ENCODE peak calls at places on chromosomes 6 and 20, in ten cellular contexts. H, K, I, F, R, Y, O, U, V and W are unnamed samples.
A peak's percentile ranks its signal among the peaks of the same experiment; 100 is the strongest.

GRCh38 chr20:62675156-62675871 is 33.0 kb downstream of the SLCO4A1 start:
- DNase-seq in H (no peak), K (no peak), I (no peak), F (no peak), R (no peak), Y (no peak), O (no peak), U (no peak), V (peak; percentile 41), W (no peak)

GRCh38 chr6:158211273-158212055 is 43.3 kb downstream of the GTF2H5 start:
- DNase-seq in H (no peak), K (no peak), I (peak; percentile 39), F (no peak), R (no peak), Y (no peak), O (no peak), U (no peak), V (no peak), W (peak; percentile 9)

GRCh38 chr20:14996883-14997672 is 659.7 kb upstream of the FLRT3 start:
- DNase-seq in H (no peak), K (no peak), I (no peak), F (no peak), R (no peak), Y (peak; percentile 2), O (no peak), U (no peak), V (peak; percentile 79), W (no peak)

GRCh38 chr6:21500314-21500713 is 93.2 kb upstream of the SOX4 start:
- DNase-seq in H (no peak), K (no peak), I (no peak), F (no peak), R (no peak), Y (no peak), O (no peak), U (no peak), V (no peak), W (peak; percentile 53)

GRCh38 chr20:48098866-48099265 is 313.6 kb upstream of the SULF2 start:
- DNase-seq in H (no peak), K (no peak), I (peak; percentile 50), F (no peak), R (peak; percentile 9), Y (no peak), O (no peak), U (no peak), V (no peak), W (peak; percentile 4)

GRCh38 chr6:125953502-125953875 is 3.1 kb upstream of the HINT3 start:
- DNase-seq in H (no peak), K (no peak), I (no peak), F (peak; percentile 76), R (no peak), Y (no peak), O (no peak), U (no peak), V (peak; percentile 31), W (no peak)

GRCh38 chr20:49483018-49483705 is 694 bp upstream of the KCNB1 start:
- DNase-seq in H (no peak), K (no peak), I (no peak), F (peak; percentile 60), R (no peak), Y (no peak), O (no peak), U (no peak), V (no peak), W (no peak)

GRCh38 chr20:62742550-62742949 is 33.9 kb downstream of the NTSR1 start:
- DNase-seq in H (no peak), K (no peak), I (no peak), F (no peak), R (no peak), Y (no peak), O (no peak), U (no peak), V (no peak), W (no peak)

GRCh38 chr6:97150932-97151331 is 132.1 kb downstream of the MMS22L start:
- DNase-seq in H (no peak), K (no peak), I (no peak), F (no peak), R (no peak), Y (no peak), O (no peak), U (no peak), V (no peak), W (no peak)

GRCh38 chr6:17836298-17836697 is 129.6 kb upstream of the NUP153 start:
- DNase-seq in H (no peak), K (no peak), I (no peak), F (no peak), R (no peak), Y (no peak), O (no peak), U (no peak), V (peak; percentile 5), W (no peak)

GRCh38 chr20:43824699-43825402 is 89.8 kb upstream of the TOX2 start:
- DNase-seq in H (peak; percentile 16), K (no peak), I (peak; percentile 64), F (peak; percentile 75), R (no peak), Y (no peak), O (no peak), U (peak; percentile 44), V (peak; percentile 44), W (peak; percentile 55)

GRCh38 chr6:116087437-116088027 is 13.1 kb upstream of the NT5DC1 start:
- DNase-seq in H (no peak), K (no peak), I (peak; percentile 29), F (no peak), R (no peak), Y (no peak), O (no peak), U (no peak), V (peak; percentile 61), W (peak; percentile 46)

GRCh38 chr20:40666336-40666735 is 22.7 kb downstream of the MAFB start:
- DNase-seq in H (no peak), K (no peak), I (no peak), F (no peak), R (no peak), Y (no peak), O (no peak), U (no peak), V (no peak), W (no peak)

GRCh38 chr20:38034108-38034649 is 633 bp downstream of the RPRD1B start:
- DNase-seq in H (no peak), K (no peak), I (no peak), F (no peak), R (no peak), Y (no peak), O (no peak), U (no peak), V (no peak), W (no peak)

GRCh38 chr6:100892693-100893092 is 11.6 kb upstream of the ASCC3 start:
- DNase-seq in H (no peak), K (no peak), I (no peak), F (peak; percentile 59), R (no peak), Y (no peak), O (no peak), U (no peak), V (no peak), W (no peak)

GRCh38 chr20:37714973-37715657 is 21.3 kb downstream of the CTNNBL1 start:
- DNase-seq in H (no peak), K (no peak), I (peak; percentile 42), F (no peak), R (peak; percentile 46), Y (no peak), O (no peak), U (no peak), V (no peak), W (peak; percentile 88)

GRCh38 chr20:707711-708110 is 32.1 kb upstream of the SCRT2 start:
- DNase-seq in H (no peak), K (no peak), I (no peak), F (no peak), R (no peak), Y (no peak), O (no peak), U (no peak), V (no peak), W (no peak)

GRCh38 chr20:22522701-22523100 is 61.7 kb downstream of the FOXA2 start:
- DNase-seq in H (no peak), K (no peak), I (no peak), F (no peak), R (no peak), Y (no peak), O (no peak), U (no peak), V (no peak), W (no peak)

GRCh38 chr6:95133578-95133977 is 443.8 kb upstream of the MANEA start:
- DNase-seq in H (no peak), K (no peak), I (no peak), F (peak; percentile 32), R (no peak), Y (peak; percentile 39), O (no peak), U (peak; percentile 6), V (peak; percentile 18), W (peak; percentile 24)

GRCh38 chr6:74936886-74937285 is 269.0 kb downstream of the COL12A1 start:
- DNase-seq in H (no peak), K (no peak), I (peak; percentile 34), F (no peak), R (peak; percentile 12), Y (no peak), O (no peak), U (no peak), V (peak; percentile 81), W (peak; percentile 15)

GRCh38 chr6:4935981-4936680 is 67.7 kb downstream of the RPP40 start:
- DNase-seq in H (peak; percentile 9), K (no peak), I (no peak), F (no peak), R (no peak), Y (no peak), O (no peak), U (no peak), V (no peak), W (no peak)

GRCh38 chr6:44043479-44044153 is 83.6 kb downstream of the MRPL14 start:
- DNase-seq in H (no peak), K (no peak), I (peak; percentile 60), F (peak; percentile 48), R (no peak), Y (no peak), O (no peak), U (no peak), V (peak; percentile 59), W (no peak)